ENCODE peak calls at places on chromosomes 4 and X, in seven cellular contexts. W is vagina, S is GM12878, I is prostate gland, U is sigmoid colon, N is suprapubic skin, P is breast epithelium. R is an unnamed sample.

GRCh38 chrX:114584434-114584943 is 603 bp downstream of the HTR2C start:
- DNase-seq in P (no peak), W (no peak), S (no peak), I (no peak), U (no peak), N (peak), R (no peak)

GRCh38 chrX:51420610-51421009 is 75.8 kb downstream of the NUDT11 start:
- DNase-seq in U (no peak), P (no peak), I (peak), N (no peak), W (no peak), S (no peak), R (no peak)

GRCh38 chr4:23567338-23567737 is 322.5 kb downstream of the PPARGC1A start:
- DNase-seq in P (no peak), I (no peak), S (no peak), U (no peak), N (no peak), W (no peak), R (no peak)

GRCh38 chrX:134761788-134762187 is 103.5 kb upstream of the PLAC1 start:
- DNase-seq in P (no peak), U (no peak), I (no peak), S (no peak), N (no peak), W (no peak), R (no peak)

GRCh38 chrX:103794117-103794516 is 17.5 kb downstream of the PLP1 start:
- DNase-seq in N (no peak), I (no peak), U (no peak), P (no peak), S (no peak), W (no peak), R (no peak)

GRCh38 chrX:2793752-2794151 is 35.0 kb upstream of the GYG2 start:
- DNase-seq in P (no peak), S (no peak), U (no peak), W (no peak), I (no peak), N (no peak), R (no peak)

GRCh38 chr4:16516796-16517413 is 290.6 kb upstream of the TAPT1 start:
- DNase-seq in W (no peak), U (no peak), S (no peak), P (no peak), N (no peak), I (peak), R (no peak)

GRCh38 chr4:27084685-27085356 is 224.2 kb downstream of the STIM2 start:
- DNase-seq in N (no peak), S (no peak), U (no peak), I (peak), W (no peak), P (no peak), R (no peak)

GRCh38 chr4:31160146-31160545 is 440.0 kb downstream of the PCDH7 start:
- DNase-seq in N (no peak), I (no peak), S (no peak), P (no peak), U (no peak), W (no peak), R (no peak)

GRCh38 chrX:8688776-8689175 is 43.2 kb downstream of the ANOS1 start:
- DNase-seq in S (no peak), P (no peak), W (no peak), U (no peak), N (no peak), I (no peak), R (no peak)

GRCh38 chrX:39975094-39975865 is 122.5 kb downstream of the BCOR start:
- DNase-seq in W (no peak), P (peak), S (no peak), I (peak), N (no peak), U (no peak), R (no peak)

GRCh38 chrX:83535417-83536244 is 27.5 kb downstream of the POU3F4 start:
- DNase-seq in P (no peak), I (no peak), U (no peak), S (peak), W (no peak), N (no peak), R (no peak)

GRCh38 chr4:92091335-92091734 is 212.4 kb upstream of the GRID2 start:
- DNase-seq in P (no peak), S (no peak), N (no peak), I (no peak), U (no peak), W (no peak), R (no peak)

GRCh38 chr4:6066191-6066590 is 48.0 kb upstream of the C4orf50 start:
- DNase-seq in N (no peak), P (no peak), U (no peak), I (no peak), W (no peak), S (no peak), R (no peak)

GRCh38 chr4:6064383-6064782 is 46.2 kb upstream of the C4orf50 start:
- DNase-seq in W (no peak), I (no peak), P (no peak), S (no peak), N (no peak), U (no peak), R (no peak)

GRCh38 chr4:6063684-6064083 is 45.5 kb upstream of the C4orf50 start:
- DNase-seq in U (peak), S (no peak), N (no peak), P (no peak), W (no peak), I (no peak), R (no peak)

GRCh38 chr4:6062133-6062532 is 43.9 kb upstream of the C4orf50 start:
- DNase-seq in S (no peak), U (peak), W (no peak), I (no peak), N (no peak), P (no peak), R (no peak)

DNA sequence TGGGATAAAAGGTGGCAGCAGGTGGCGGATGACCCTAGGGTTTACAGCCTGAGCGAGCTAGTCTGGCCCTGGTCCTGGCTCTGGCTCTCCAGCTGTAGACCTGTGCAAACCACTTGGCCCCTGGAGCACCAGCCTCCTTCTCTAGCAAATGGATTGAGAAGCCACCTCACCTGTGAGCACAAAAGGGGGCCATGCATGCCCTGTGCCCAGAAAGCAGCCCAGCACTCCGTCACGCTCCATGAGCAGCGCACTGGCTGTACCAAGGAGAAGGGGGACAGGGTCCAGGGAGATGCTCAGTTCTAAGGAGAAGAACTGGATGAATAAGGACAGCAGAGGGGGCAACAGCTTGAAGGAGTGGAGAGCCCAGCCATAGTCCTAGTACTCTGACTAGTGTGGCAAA is 46.9 kb upstream of the C4orf50 start:
- DNase-seq in I (no peak), N (no peak), W (no peak), S (no peak), U (no peak), P (no peak), R (no peak)
- TF ChIP-seq POLR2AphosphoS5 in I (no peak), N (no peak), W (no peak), S (no peak), U (no peak), P (no peak), R (no peak)

GRCh38 chrX:119398974-119399771 is at the start of gene SLC25A43:
- DNase-seq in I (no peak), N (no peak), U (peak), P (no peak), W (no peak), S (no peak), R (peak)
- TF ChIP-seq POLR2A in I (no peak), N (no peak), U (no peak), P (no peak), W (no peak), S (peak), R (no peak)

GRCh38 chrX:154019633-154020499 is at the start of gene IRAK1:
- DNase-seq in S (no peak), P (no peak), U (no peak), W (no peak), I (peak), N (no peak), R (peak)
- TF ChIP-seq POLR2AphosphoS5 in S (peak), P (no peak), U (no peak), W (peak), I (no peak), N (no peak), R (no peak)

DNA sequence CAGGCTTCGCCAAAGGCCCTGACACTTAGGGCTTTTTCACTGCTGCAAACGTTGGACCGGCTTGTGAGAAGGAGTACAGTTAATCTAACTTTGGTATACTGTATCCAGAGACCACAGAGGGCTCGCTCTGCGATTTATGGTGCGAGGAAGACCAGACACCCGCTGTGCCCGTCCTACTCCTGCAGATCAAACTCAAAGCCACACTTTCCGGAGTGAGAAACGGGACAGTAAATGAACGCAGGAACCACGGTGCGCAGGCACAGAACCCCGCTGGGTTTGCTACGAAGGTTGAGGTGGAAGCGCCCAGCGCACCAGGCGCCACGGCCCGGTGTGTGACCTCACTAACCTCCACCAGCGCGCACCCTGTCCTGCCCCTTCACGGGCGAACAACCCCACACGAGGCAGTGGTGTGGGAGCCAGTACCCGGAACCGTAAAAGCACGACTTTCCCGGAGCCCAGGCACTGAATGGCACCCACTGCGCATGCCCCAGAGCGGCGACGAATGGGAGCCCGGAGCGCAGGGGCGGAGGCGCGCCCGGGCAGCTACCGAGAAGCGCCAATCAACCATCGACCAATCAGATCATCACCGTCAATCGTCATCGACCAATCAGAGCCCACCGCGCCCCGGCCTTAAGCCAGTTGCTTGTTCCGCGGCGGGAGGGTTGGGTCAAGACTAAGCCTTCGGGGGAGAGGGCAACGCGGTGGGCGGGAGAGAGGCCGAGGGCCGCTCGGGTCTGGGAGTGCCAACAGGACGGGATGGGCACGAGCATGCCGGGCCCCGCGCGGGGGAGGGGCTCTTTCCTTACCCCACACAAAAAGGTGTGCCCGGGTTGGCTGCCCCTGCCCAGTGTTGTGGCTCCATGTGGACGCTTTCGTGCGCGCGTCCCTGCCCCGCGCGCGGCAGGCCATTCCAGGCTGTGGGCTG is 21.3 kb upstream of the WDR45 start:
- DNase-seq in N (peak), W (no peak), S (peak), P (peak), U (peak), I (peak), R (peak)
- TF ChIP-seq POLR2A in N (no peak), W (no peak), S (peak), P (no peak), U (peak), I (peak), R (peak)

GRCh38 chrX:53441531-53442321 is 7.6 kb upstream of the HSD17B10 start:
- DNase-seq in S (peak), I (peak), P (peak), N (peak), W (no peak), U (peak), R (peak)
- TF ChIP-seq POLR2AphosphoS5 in S (no peak), I (peak), P (no peak), N (no peak), W (no peak), U (no peak), R (no peak)

GRCh38 chrX:106802388-106803275 is at the start of gene TBC1D8B:
- DNase-seq in P (peak), S (peak), I (peak), N (peak), W (no peak), U (peak), R (no peak)
- TF ChIP-seq POLR2A in P (no peak), S (no peak), I (peak), N (no peak), W (no peak), U (no peak), R (no peak)

GRCh38 chr4:131367441-131367840 is 1781.7 kb upstream of the PCDH10 start:
- DNase-seq in U (no peak), I (no peak), P (no peak), S (no peak), W (no peak), N (no peak), R (no peak)

GRCh38 chr4:131366724-131367123 is 1782.4 kb upstream of the PCDH10 start:
- DNase-seq in I (no peak), N (no peak), S (no peak), W (no peak), P (no peak), U (no peak), R (no peak)

GRCh38 chr4:131370846-131371245 is 1778.2 kb upstream of the PCDH10 start:
- DNase-seq in W (no peak), I (no peak), P (no peak), U (no peak), S (no peak), N (no peak), R (no peak)
- TF ChIP-seq POLR2AphosphoS5 in W (no peak), I (no peak), P (no peak), U (no peak), S (no peak), N (no peak), R (no peak)

GRCh38 chrX:43835557-43835956 is 46.7 kb downstream of the MAOB start:
- DNase-seq in P (no peak), W (no peak), S (no peak), U (no peak), I (no peak), N (no peak), R (no peak)
- TF ChIP-seq POLR2A in P (no peak), W (no peak), S (no peak), U (no peak), I (no peak), N (no peak), R (no peak)

GRCh38 chr4:140156529-140157171 is 2.7 kb upstream of the MAML3 start:
- DNase-seq in I (no peak), W (no peak), S (peak), U (no peak), P (no peak), N (no peak), R (peak)

GRCh38 chr4:140162596-140162995 is 8.6 kb upstream of the MAML3 start:
- DNase-seq in W (no peak), I (no peak), N (no peak), P (no peak), U (no peak), S (no peak), R (no peak)

GRCh38 chr4:140157341-140157740 is 3.4 kb upstream of the MAML3 start:
- DNase-seq in P (no peak), I (no peak), N (no peak), S (no peak), W (no peak), U (no peak), R (no peak)

GRCh38 chr4:140154572-140154891 is 548 bp upstream of the MAML3 start:
- DNase-seq in P (no peak), I (no peak), N (no peak), U (no peak), S (no peak), W (no peak), R (no peak)

DNA sequence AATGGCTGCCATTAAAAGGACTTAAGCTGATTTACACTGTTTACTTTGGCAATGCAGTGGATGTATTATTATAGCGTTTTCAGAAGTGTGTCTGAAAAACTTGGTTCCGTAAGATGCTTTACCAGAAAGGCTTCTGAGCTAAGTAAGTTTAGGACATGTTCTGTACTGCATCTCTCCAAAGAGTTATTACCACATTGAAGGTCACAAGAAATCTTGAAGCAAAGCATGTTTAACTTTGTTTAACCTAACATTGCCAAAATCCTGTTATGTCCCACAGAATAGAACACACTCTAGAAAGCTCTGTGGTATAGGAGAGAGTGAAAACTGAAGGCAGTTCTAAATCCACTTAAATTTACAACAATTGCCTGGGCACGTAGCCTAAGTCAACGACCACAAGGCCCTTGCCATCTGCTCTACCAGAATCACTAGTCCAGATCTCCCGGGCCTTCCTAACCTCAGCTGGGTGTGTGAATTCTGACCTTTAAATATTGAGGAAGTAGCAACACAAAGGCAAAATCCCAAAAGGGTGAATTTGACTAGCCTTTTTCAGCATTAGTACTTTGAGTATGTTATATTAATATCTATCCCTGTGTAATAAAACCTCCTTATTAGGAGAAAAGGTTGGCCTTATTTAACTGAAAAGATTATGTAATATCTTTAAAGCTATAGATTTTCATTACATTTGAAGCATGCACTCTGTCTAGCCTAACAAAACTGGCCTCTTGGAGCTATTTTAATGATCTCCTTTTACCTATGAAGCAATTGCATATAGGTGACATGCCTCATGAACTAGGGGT is 4.4 kb upstream of the MAML3 start:
- DNase-seq in U (no peak), S (no peak), W (no peak), N (no peak), I (peak), P (no peak), R (no peak)
- TF ChIP-seq POLR2AphosphoS5 in U (peak), S (no peak), W (no peak), N (no peak), I (peak), P (no peak), R (no peak)

R was measured in GM12891.